ENCODE peak calls at places on chromosomes 16 and 17, in seven cellular contexts. One of them, this sample, is unnamed.

GRCh38 chr17:1360975-1361374 is 39.0 kb downstream of the YWHAE start:
- DNase-seq in cardiac septum: no peak
- DNase-seq in AG08395: no peak
- DNase-seq in endodermal cell: no peak
- DNase-seq in activated CD4-positive, alpha-beta T cell treated with anti-CD3 and anti-CD28 coated beads, Interleukin-2, amount 10 ng/mL, durations not matched to agents 7 days and 5 days: peak
- DNase-seq in neural progenitor cell: no peak
- DNase-seq in HTR-8/SVneo: no peak
- DNase-seq in this sample: no peak

GRCh38 chr17:63066158-63066808 is 100.2 kb downstream of the TANC2 start:
- DNase-seq in HTR-8/SVneo: no peak
- DNase-seq in activated CD4-positive, alpha-beta T cell treated with anti-CD3 and anti-CD28 coated beads, Interleukin-2, amount 10 ng/mL, durations not matched to agents 7 days and 5 days: no peak
- DNase-seq in cardiac septum: no peak
- DNase-seq in endodermal cell: no peak
- DNase-seq in AG08395: no peak
- DNase-seq in neural progenitor cell: no peak
- DNase-seq in this sample: no peak

GRCh38 chr16:10497132-10498088 is 83.0 kb downstream of the EMP2 start:
- DNase-seq in HTR-8/SVneo: no peak
- DNase-seq in neural progenitor cell: no peak
- DNase-seq in activated CD4-positive, alpha-beta T cell treated with anti-CD3 and anti-CD28 coated beads, Interleukin-2, amount 10 ng/mL, durations not matched to agents 7 days and 5 days: peak
- DNase-seq in cardiac septum: no peak
- DNase-seq in endodermal cell: no peak
- DNase-seq in AG08395: no peak
- DNase-seq in this sample: no peak

GRCh38 chr16:47694543-47694942 is 233.4 kb downstream of the PHKB start:
- DNase-seq in AG08395: no peak
- DNase-seq in cardiac septum: no peak
- DNase-seq in neural progenitor cell: peak
- DNase-seq in HTR-8/SVneo: no peak
- DNase-seq in endodermal cell: peak
- DNase-seq in activated CD4-positive, alpha-beta T cell treated with anti-CD3 and anti-CD28 coated beads, Interleukin-2, amount 10 ng/mL, durations not matched to agents 7 days and 5 days: no peak
- DNase-seq in this sample: no peak

GRCh38 chr17:40099627-40100418 is 566 bp downstream of the NR1D1 start:
- DNase-seq in neural progenitor cell: no peak
- DNase-seq in cardiac septum: no peak
- DNase-seq in activated CD4-positive, alpha-beta T cell treated with anti-CD3 and anti-CD28 coated beads, Interleukin-2, amount 10 ng/mL, durations not matched to agents 7 days and 5 days: no peak
- DNase-seq in endodermal cell: peak
- DNase-seq in HTR-8/SVneo: no peak
- DNase-seq in AG08395: no peak
- DNase-seq in this sample: no peak

GRCh38 chr16:88464447-88465318 is 11.6 kb downstream of the ZFPM1 start:
- DNase-seq in cardiac septum: no peak
- DNase-seq in AG08395: no peak
- DNase-seq in HTR-8/SVneo: no peak
- DNase-seq in neural progenitor cell: no peak
- DNase-seq in endodermal cell: no peak
- DNase-seq in activated CD4-positive, alpha-beta T cell treated with anti-CD3 and anti-CD28 coated beads, Interleukin-2, amount 10 ng/mL, durations not matched to agents 7 days and 5 days: no peak
- DNase-seq in this sample: no peak

GRCh38 chr16:10405386-10405939 is 19.6 kb downstream of the ATF7IP2 start:
- DNase-seq in AG08395: no peak
- DNase-seq in HTR-8/SVneo: no peak
- DNase-seq in activated CD4-positive, alpha-beta T cell treated with anti-CD3 and anti-CD28 coated beads, Interleukin-2, amount 10 ng/mL, durations not matched to agents 7 days and 5 days: no peak
- DNase-seq in neural progenitor cell: no peak
- DNase-seq in endodermal cell: no peak
- DNase-seq in cardiac septum: no peak
- DNase-seq in this sample: no peak

GRCh38 chr17:869567-870530 is 87.7 kb downstream of the MRM3 start:
- DNase-seq in neural progenitor cell: no peak
- DNase-seq in endodermal cell: peak
- DNase-seq in HTR-8/SVneo: peak
- DNase-seq in AG08395: peak
- DNase-seq in activated CD4-positive, alpha-beta T cell treated with anti-CD3 and anti-CD28 coated beads, Interleukin-2, amount 10 ng/mL, durations not matched to agents 7 days and 5 days: no peak
- DNase-seq in cardiac septum: no peak
- DNase-seq in this sample: no peak

GRCh38 chr17:72565006-72565405 is 444.2 kb downstream of the SOX9 start:
- DNase-seq in activated CD4-positive, alpha-beta T cell treated with anti-CD3 and anti-CD28 coated beads, Interleukin-2, amount 10 ng/mL, durations not matched to agents 7 days and 5 days: no peak
- DNase-seq in neural progenitor cell: no peak
- DNase-seq in endodermal cell: no peak
- DNase-seq in HTR-8/SVneo: no peak
- DNase-seq in AG08395: no peak
- DNase-seq in cardiac septum: no peak
- DNase-seq in this sample: no peak

GRCh38 chr17:60147553-60148241 is 2.1 kb upstream of the CA4 start:
- DNase-seq in activated CD4-positive, alpha-beta T cell treated with anti-CD3 and anti-CD28 coated beads, Interleukin-2, amount 10 ng/mL, durations not matched to agents 7 days and 5 days: no peak
- DNase-seq in HTR-8/SVneo: no peak
- DNase-seq in AG08395: no peak
- DNase-seq in endodermal cell: no peak
- DNase-seq in neural progenitor cell: no peak
- DNase-seq in cardiac septum: peak
- DNase-seq in this sample: no peak

GRCh38 chr17:48561894-48562810 is 16.0 kb downstream of the HOXB4 start:
- DNase-seq in HTR-8/SVneo: no peak
- DNase-seq in cardiac septum: no peak
- DNase-seq in endodermal cell: no peak
- DNase-seq in activated CD4-positive, alpha-beta T cell treated with anti-CD3 and anti-CD28 coated beads, Interleukin-2, amount 10 ng/mL, durations not matched to agents 7 days and 5 days: no peak
- DNase-seq in AG08395: peak
- DNase-seq in neural progenitor cell: no peak
- DNase-seq in this sample: peak

GRCh38 chr17:5541610-5542202 is 42.6 kb downstream of the NLRP1 start:
- DNase-seq in AG08395: no peak
- DNase-seq in cardiac septum: peak
- DNase-seq in endodermal cell: peak
- DNase-seq in HTR-8/SVneo: no peak
- DNase-seq in neural progenitor cell: peak
- DNase-seq in activated CD4-positive, alpha-beta T cell treated with anti-CD3 and anti-CD28 coated beads, Interleukin-2, amount 10 ng/mL, durations not matched to agents 7 days and 5 days: no peak
- DNase-seq in this sample: peak

GRCh38 chr17:57459286-57459915 is 203.1 kb downstream of the MSI2 start:
- DNase-seq in neural progenitor cell: no peak
- DNase-seq in activated CD4-positive, alpha-beta T cell treated with anti-CD3 and anti-CD28 coated beads, Interleukin-2, amount 10 ng/mL, durations not matched to agents 7 days and 5 days: no peak
- DNase-seq in AG08395: no peak
- DNase-seq in cardiac septum: no peak
- DNase-seq in HTR-8/SVneo: peak
- DNase-seq in endodermal cell: no peak
- DNase-seq in this sample: no peak

GRCh38 chr17:48239603-48239995 is 132.0 kb downstream of the SNX11 start:
- DNase-seq in HTR-8/SVneo: no peak
- DNase-seq in neural progenitor cell: no peak
- DNase-seq in activated CD4-positive, alpha-beta T cell treated with anti-CD3 and anti-CD28 coated beads, Interleukin-2, amount 10 ng/mL, durations not matched to agents 7 days and 5 days: no peak
- DNase-seq in cardiac septum: no peak
- DNase-seq in endodermal cell: no peak
- DNase-seq in AG08395: no peak
- DNase-seq in this sample: no peak

GRCh38 chr17:9875441-9875840 is 29.6 kb downstream of the RCVRN start:
- DNase-seq in cardiac septum: no peak
- DNase-seq in neural progenitor cell: peak
- DNase-seq in HTR-8/SVneo: no peak
- DNase-seq in activated CD4-positive, alpha-beta T cell treated with anti-CD3 and anti-CD28 coated beads, Interleukin-2, amount 10 ng/mL, durations not matched to agents 7 days and 5 days: no peak
- DNase-seq in endodermal cell: peak
- DNase-seq in AG08395: peak
- DNase-seq in this sample: peak

GRCh38 chr16:1794908-1795666 is 1.6 kb upstream of the IGFALS start:
- DNase-seq in endodermal cell: no peak
- DNase-seq in AG08395: no peak
- DNase-seq in activated CD4-positive, alpha-beta T cell treated with anti-CD3 and anti-CD28 coated beads, Interleukin-2, amount 10 ng/mL, durations not matched to agents 7 days and 5 days: no peak
- DNase-seq in HTR-8/SVneo: no peak
- DNase-seq in neural progenitor cell: no peak
- DNase-seq in cardiac septum: no peak
- DNase-seq in this sample: peak

GRCh38 chr17:71959129-71959528 is 161.7 kb upstream of the SOX9 start:
- DNase-seq in cardiac septum: no peak
- DNase-seq in AG08395: peak
- DNase-seq in neural progenitor cell: peak
- DNase-seq in activated CD4-positive, alpha-beta T cell treated with anti-CD3 and anti-CD28 coated beads, Interleukin-2, amount 10 ng/mL, durations not matched to agents 7 days and 5 days: no peak
- DNase-seq in endodermal cell: no peak
- DNase-seq in HTR-8/SVneo: peak
- DNase-seq in this sample: peak

This sample was measured in H7.